ENCODE peak calls at places on chromosomes 7 and 10, in seven cellular contexts. Y is bronchial epithelial cell, L is upper lobe of right lung, Q is OCI-LY7, K is esophagus squamous epithelium, J is GM12865, B is AG09309. R is an unnamed sample.

GRCh38 chr7:38600746-38601145 is 30.4 kb downstream of the AMPH start:
- DNase-seq in Y (peak; percentile 56), L (no peak), Q (no peak), K (no peak), J (no peak), B (no peak), R (no peak)

GRCh38 chr7:55690-56248 is 136.6 kb upstream of the FAM20C start:
- DNase-seq in Y (no peak), L (peak; percentile 28), Q (no peak), K (no peak), J (no peak), B (no peak), R (no peak)

GRCh38 chr7:71615017-71615416 is 483.1 kb downstream of the GALNT17 start:
- DNase-seq in Y (no peak), L (no peak), Q (no peak), K (no peak), J (no peak), B (no peak), R (no peak)

GRCh38 chr7:14047709-14048399 is 58.4 kb upstream of the ETV1 start:
- DNase-seq in Y (no peak), L (no peak), Q (peak; percentile 7), K (no peak), J (peak; percentile 12), B (no peak), R (no peak)

GRCh38 chr10:127148066-127148932 is 48.1 kb downstream of the INSYN2A start:
- DNase-seq in Y (peak; percentile 93), L (no peak), Q (no peak), K (no peak), J (no peak), B (no peak), R (peak; percentile 88)

GRCh38 chr7:117041007-117041406 is 87.7 kb downstream of the ST7 start:
- DNase-seq in Y (no peak), L (no peak), Q (no peak), K (no peak), J (peak; percentile 61), B (peak; percentile 27), R (no peak)

GRCh38 chr10:74234569-74234968 is 83.5 kb downstream of the ADK start:
- DNase-seq in Y (peak; percentile 32), L (no peak), Q (peak; percentile 20), K (no peak), J (no peak), B (no peak), R (no peak)

GRCh38 chr7:77561354-77561753 is 24.3 kb downstream of the PTPN12 start:
- DNase-seq in Y (no peak), L (no peak), Q (no peak), K (no peak), J (peak; percentile 51), B (no peak), R (no peak)

GRCh38 chr10:12241810-12242529 is 46.0 kb downstream of the CDC123 start:
- DNase-seq in Y (peak; percentile 92), L (no peak), Q (no peak), K (no peak), J (peak; percentile 53), B (no peak), R (no peak)

GRCh38 chr7:86123476-86123875 is 520.2 kb upstream of the GRM3 start:
- DNase-seq in Y (no peak), L (no peak), Q (no peak), K (no peak), J (no peak), B (no peak), R (no peak)

GRCh38 chr7:6271091-6271658 is 1.2 kb downstream of the CYTH3 start:
- DNase-seq in Y (peak; percentile 54), L (no peak), Q (no peak), K (no peak), J (no peak), B (no peak), R (no peak)

GRCh38 chr10:132446661-132447445 is 49.9 kb downstream of the PWWP2B start:
- DNase-seq in Y (peak; percentile 79), L (peak; percentile 89), Q (peak; percentile 89), K (no peak), J (peak; percentile 42), B (no peak), R (no peak)
- H3K4me3 ChIP-seq in Y (peak overlapping the region; percentile 45), L (peak overlapping the region; percentile 2), Q (peak overlapping the region; percentile 57), K (peak overlapping the region; percentile 24), J (no peak overlapping the region), B (no peak overlapping the region), R (no peak overlapping the region)

DNA sequence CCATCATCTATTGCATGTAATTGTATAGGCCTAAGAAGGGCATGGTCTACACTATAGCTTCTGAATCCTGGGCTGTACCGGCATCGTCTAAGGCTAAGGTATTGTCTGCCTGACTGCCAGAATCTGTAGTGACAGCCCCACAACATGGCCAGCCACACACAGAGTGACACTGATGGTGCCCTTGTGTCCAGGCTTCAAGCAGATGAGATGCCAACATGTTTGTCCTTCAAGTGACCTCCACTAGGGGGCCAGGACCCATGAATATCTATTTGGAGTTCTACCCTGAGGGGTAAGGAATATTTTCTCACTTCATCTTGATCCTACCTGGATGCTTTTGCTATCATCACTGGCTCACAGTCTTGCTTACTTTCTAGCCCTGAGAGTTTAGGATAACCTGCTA is 1.5 kb downstream of the CYP3A7 start:
- DNase-seq in Y (no peak), L (no peak), Q (peak; percentile 19), K (no peak), J (peak; percentile 21), B (no peak), R (no peak)
- TF ChIP-seq CTCF in Y (no peak), L (peak; percentile 28), Q (peak; percentile 71), K (no peak), J (peak; percentile 44), B (peak; percentile 23), R (no peak)

GRCh38 chr7:74292757-74293576 is 3.8 kb downstream of the CLIP2 start:
- DNase-seq in Y (no peak), L (no peak), Q (no peak), K (no peak), J (no peak), B (no peak), R (no peak)

GRCh38 chr7:74290999-74291441 is 1.8 kb downstream of the CLIP2 start:
- DNase-seq in Y (no peak), L (no peak), Q (no peak), K (no peak), J (no peak), B (no peak), R (no peak)

GRCh38 chr7:74289660-74290589 is 718 bp downstream of the CLIP2 start:
- DNase-seq in Y (no peak), L (peak; percentile 76), Q (no peak), K (no peak), J (peak; percentile 44), B (no peak), R (no peak)

GRCh38 chr7:74290590-74290950 is 1.4 kb downstream of the CLIP2 start:
- DNase-seq in Y (no peak), L (no peak), Q (no peak), K (no peak), J (no peak), B (no peak), R (no peak)

GRCh38 chr7:74291535-74291934 is 2.3 kb downstream of the CLIP2 start:
- DNase-seq in Y (no peak), L (no peak), Q (no peak), K (no peak), J (no peak), B (no peak), R (no peak)
- H3K4me3 ChIP-seq in Y (no peak overlapping the region), L (no peak overlapping the region), Q (no peak overlapping the region), K (no peak overlapping the region), J (peak overlapping the region; percentile 70), B (no peak overlapping the region), R (no peak overlapping the region)

GRCh38 chr10:133115453-133115842 is 27.7 kb downstream of the ADGRA1 start:
- DNase-seq in Y (no peak), L (no peak), Q (no peak), K (no peak), J (no peak), B (no peak), R (no peak)

GRCh38 chr10:133114251-133114650 is 26.5 kb downstream of the ADGRA1 start:
- DNase-seq in Y (no peak), L (no peak), Q (no peak), K (no peak), J (no peak), B (no peak), R (no peak)

GRCh38 chr10:133113847-133114246 is 26.1 kb downstream of the ADGRA1 start:
- DNase-seq in Y (no peak), L (no peak), Q (no peak), K (no peak), J (no peak), B (no peak), R (no peak)

GRCh38 chr10:133114726-133115452 is 27.2 kb downstream of the ADGRA1 start:
- DNase-seq in Y (no peak), L (no peak), Q (no peak), K (no peak), J (no peak), B (no peak), R (no peak)

GRCh38 chr10:133113146-133113830 is 25.6 kb downstream of the ADGRA1 start:
- DNase-seq in Y (no peak), L (no peak), Q (no peak), K (no peak), J (no peak), B (no peak), R (no peak)
- TF ChIP-seq CTCF in Y (no peak), L (no peak), Q (no peak), K (no peak), J (no peak), B (no peak), R (no peak)

GRCh38 chr10:123999956-124000615 is 93.3 kb downstream of the CHST15 start:
- DNase-seq in Y (no peak), L (peak; percentile 48), Q (no peak), K (no peak), J (no peak), B (no peak), R (no peak)

GRCh38 chr10:124002391-124003069 is 90.9 kb downstream of the CHST15 start:
- DNase-seq in Y (no peak), L (peak; percentile 18), Q (no peak), K (no peak), J (no peak), B (no peak), R (no peak)

GRCh38 chr10:124001391-124002260 is 91.8 kb downstream of the CHST15 start:
- DNase-seq in Y (no peak), L (peak; percentile 67), Q (no peak), K (no peak), J (no peak), B (no peak), R (no peak)

GRCh38 chr10:123999261-123999660 is 94.1 kb downstream of the CHST15 start:
- DNase-seq in Y (no peak), L (no peak), Q (peak; percentile 22), K (no peak), J (no peak), B (no peak), R (no peak)

GRCh38 chr10:124000792-124001201 is 92.6 kb downstream of the CHST15 start:
- DNase-seq in Y (peak; percentile 56), L (peak; percentile 54), Q (no peak), K (no peak), J (no peak), B (peak; percentile 31), R (no peak)
- H3K4me3 ChIP-seq in Y (no peak overlapping the region), L (no peak overlapping the region), Q (no peak overlapping the region), K (no peak overlapping the region), J (no peak overlapping the region), B (no peak overlapping the region), R (no peak overlapping the region)